ENCODE peak calls at places on chromosome 2, in nine cellular contexts. N is CD8-positive, alpha-beta T cell; Y is NCI-H1694; Z is Karpas-422; J is ELR; E is Peyer's patch; O is body of pancreas; Q is NCI-H1092 treated with DMSO at 0.1 percent for 48 hours; C is choroid plexus epithelial cell. D is an unnamed sample.

GRCh38 chr2:160426604-160427003 is 67.0 kb downstream of the RBMS1 start:
- DNase-seq in O (no peak), C (no peak), Q (no peak), Y (no peak), J (no peak), Z (no peak), E (no peak), N (no peak), D (no peak)

GRCh38 chr2:164182116-164182637 is 439.1 kb downstream of the GRB14 start:
- DNase-seq in J (no peak), Q (no peak), C (no peak), E (no peak), N (no peak), O (no peak), Y (no peak), Z (no peak), D (no peak)

GRCh38 chr2:235000426-235001236 is 48.8 kb downstream of the SH3BP4 start:
- DNase-seq in O (peak; percentile 75), Q (no peak), E (peak; percentile 71), J (no peak), Z (no peak), Y (no peak), C (no peak), N (no peak), D (no peak)

GRCh38 chr2:110115291-110116032 is at the start of gene MALL:
- DNase-seq in Z (no peak), Y (no peak), E (peak; percentile 88), C (no peak), N (no peak), O (peak; percentile 56), J (peak; percentile 45), Q (no peak), D (no peak)

GRCh38 chr2:219637842-219638185 is 10.4 kb downstream of the SLC4A3 start:
- DNase-seq in N (peak; percentile 42), Z (no peak), Q (no peak), J (no peak), Y (no peak), E (no peak), O (no peak), C (no peak), D (no peak)

GRCh38 chr2:182548031-182548950 is 121.5 kb upstream of the PDE1A start:
- DNase-seq in J (no peak), C (peak; percentile 66), E (no peak), O (no peak), Y (no peak), Z (no peak), Q (no peak), N (no peak), D (peak; percentile 43)

GRCh38 chr2:226286916-226287315 is 512.7 kb downstream of the IRS1 start:
- DNase-seq in E (no peak), Y (no peak), O (no peak), N (no peak), Q (no peak), Z (no peak), J (no peak), C (no peak), D (no peak)

GRCh38 chr2:231626449-231626848 is 33.8 kb downstream of the TEX44 start:
- DNase-seq in Q (no peak), E (no peak), J (no peak), N (no peak), Z (no peak), Y (no peak), O (no peak), C (no peak), D (no peak)

GRCh38 chr2:151900261-151900660 is 72.0 kb upstream of the ARL5A start:
- DNase-seq in N (no peak), J (no peak), O (no peak), C (no peak), E (no peak), Q (no peak), Y (no peak), Z (no peak), D (no peak)

GRCh38 chr2:34738691-34739090 is 1139.6 kb upstream of the FAM98A start:
- DNase-seq in Q (no peak), N (no peak), Z (no peak), C (no peak), O (peak; percentile 19), Y (no peak), E (no peak), J (no peak), D (no peak)

GRCh38 chr2:98634406-98635092 is 26.2 kb downstream of the UNC50 start:
- DNase-seq in Q (no peak), Y (no peak), C (peak; percentile 20), N (no peak), J (peak; percentile 24), E (no peak), Z (peak; percentile 77), O (no peak), D (no peak)

GRCh38 chr2:8391584-8391983 is 290.3 kb upstream of the ID2 start:
- DNase-seq in Q (no peak), Z (no peak), Y (no peak), C (no peak), N (no peak), J (no peak), O (no peak), E (no peak), D (no peak)

GRCh38 chr2:222690564-222691200 is 19.2 kb downstream of the MOGAT1 start:
- DNase-seq in N (peak; percentile 76), E (peak; percentile 76), Q (peak; percentile 63), J (peak; percentile 88), Y (peak; percentile 47), O (peak; percentile 85), Z (peak; percentile 93), C (peak; percentile 88), D (peak; percentile 50)

GRCh38 chr2:227990937-227991336 is 119.5 kb downstream of the DAW1 start:
- DNase-seq in N (no peak), J (no peak), O (no peak), Y (no peak), E (no peak), Z (no peak), Q (no peak), C (no peak), D (no peak)

GRCh38 chr2:237669628-237670351 is 42.4 kb downstream of the LRRFIP1 start:
- DNase-seq in Z (no peak), Q (peak; percentile 86), N (no peak), C (peak; percentile 90), J (peak; percentile 86), E (no peak), O (peak; percentile 65), Y (no peak), D (peak; percentile 97)

GRCh38 chr2:71646028-71646427 is 192.7 kb downstream of the DYSF start:
- DNase-seq in Y (no peak), Q (no peak), J (peak; percentile 4), C (peak; percentile 45), O (no peak), E (no peak), N (no peak), Z (no peak), D (peak; percentile 82)

GRCh38 chr2:165593081-165593480 is 123.6 kb downstream of the CSRNP3 start:
- DNase-seq in Y (no peak), Z (no peak), E (no peak), Q (no peak), N (no peak), O (no peak), J (no peak), C (no peak), D (no peak)

GRCh38 chr2:171864357-171864985 is 29.6 kb downstream of the SLC25A12 start:
- DNase-seq in J (no peak), E (no peak), N (no peak), Z (no peak), Y (no peak), O (no peak), C (no peak), Q (no peak), D (no peak)

GRCh38 chr2:241567776-241568175 is 9.2 kb downstream of the BOK start:
- DNase-seq in O (no peak), C (no peak), E (no peak), N (no peak), Z (no peak), Q (no peak), J (no peak), Y (no peak), D (no peak)

GRCh38 chr2:7430869-7431641 is 513.8 kb downstream of the RNF144A start:
- DNase-seq in N (peak; percentile 85), Z (no peak), C (no peak), Y (no peak), E (no peak), O (peak; percentile 41), Q (no peak), J (no peak), D (peak; percentile 1)

GRCh38 chr2:118294063-118294462 is 205.8 kb downstream of the INSIG2 start:
- DNase-seq in N (no peak), Y (no peak), C (no peak), Z (peak; percentile 47), Q (no peak), E (no peak), O (no peak), J (no peak), D (no peak)

GRCh38 chr2:171174075-171174474 is 13.4 kb upstream of the TLK1 start:
- DNase-seq in Q (no peak), C (no peak), E (no peak), N (no peak), Z (no peak), O (no peak), Y (no peak), J (no peak), D (no peak)

GRCh38 chr2:65329551-65329950 is 101.9 kb downstream of the ACTR2 start:
- DNase-seq in N (no peak), Y (peak; percentile 92), J (no peak), O (no peak), E (no peak), Q (no peak), Z (no peak), C (no peak), D (no peak)

GRCh38 chr2:225010804-225011203 is 31.5 kb downstream of the DOCK10 start:
- DNase-seq in Z (no peak), N (no peak), O (no peak), Y (no peak), C (peak; percentile 81), Q (no peak), J (peak; percentile 96), E (no peak), D (peak; percentile 84)

GRCh38 chr2:10864888-10865551 is 46.7 kb upstream of the KCNF1 start:
- DNase-seq in Q (no peak), Z (peak; percentile 49), E (no peak), J (no peak), N (no peak), O (no peak), C (no peak), Y (no peak), D (no peak)

GRCh38 chr2:75130171-75130570 is 69.1 kb downstream of the TACR1 start:
- DNase-seq in O (no peak), N (no peak), Q (no peak), E (no peak), Z (peak; percentile 63), C (no peak), Y (peak; percentile 3), J (peak; percentile 39), D (no peak)

D was measured in astrocyte.